ENCODE peak calls at places on chromosome 7, in four cellular contexts. Y is Kasumi-1, T is left colon, P is HEK293T. V is an unnamed sample.

GRCh38 chr7:33757563-33758165 is 147.7 kb upstream of the BMPER start:
- DNase-seq in Y (peak), T (no peak), P (no peak), V (peak)

GRCh38 chr7:116310131-116310530 is 99.8 kb downstream of the TES start:
- DNase-seq in Y (no peak), T (no peak), P (no peak), V (no peak)

GRCh38 chr7:100003711-100004661 is 11.4 kb upstream of the ZKSCAN1 start:
- DNase-seq in Y (no peak), T (peak), P (no peak), V (peak)

GRCh38 chr7:105990726-105991465 is 27.8 kb downstream of the CDHR3 start:
- DNase-seq in Y (no peak), T (no peak), P (no peak), V (no peak)

GRCh38 chr7:127514499-127514898 is 70.9 kb downstream of the GCC1 start:
- DNase-seq in Y (peak), T (no peak), P (peak), V (no peak)

GRCh38 chr7:7798510-7798909 is 80.1 kb upstream of the RPA3 start:
- DNase-seq in Y (no peak), T (no peak), P (no peak), V (no peak)

GRCh38 chr7:135845415-135846075 is 96.9 kb upstream of the FAM180A start:
- DNase-seq in Y (no peak), T (no peak), P (no peak), V (no peak)

GRCh38 chr7:45917658-45918057 is 3.4 kb downstream of the IGFBP3 start:
- DNase-seq in Y (peak), T (peak), P (peak), V (peak)

GRCh38 chr7:94654764-94655561 is 970 bp downstream of the SGCE start:
- DNase-seq in Y (no peak), T (no peak), P (peak), V (no peak)

GRCh38 chr7:120742370-120742769 is 115.6 kb downstream of the TSPAN12 start:
- DNase-seq in Y (no peak), T (no peak), P (no peak), V (no peak)

GRCh38 chr7:151817315-151817690 is 59.6 kb downstream of the PRKAG2 start:
- DNase-seq in Y (no peak), T (no peak), P (no peak), V (no peak)

GRCh38 chr7:30433082-30433481 is 45.5 kb downstream of the NOD1 start:
- DNase-seq in Y (peak), T (peak), P (no peak), V (peak)

GRCh38 chr7:129136887-129137647 is 7.4 kb upstream of the TSPAN33 start:
- DNase-seq in Y (peak), T (no peak), P (no peak), V (no peak)

GRCh38 chr7:17626215-17626614 is 314.1 kb downstream of the SNX13 start:
- DNase-seq in Y (no peak), T (no peak), P (no peak), V (no peak)

GRCh38 chr7:18786196-18786727 is 290.7 kb downstream of the HDAC9 start:
- DNase-seq in Y (no peak), T (no peak), P (no peak), V (no peak)